ENCODE peak calls at places on chromosomes 11 and 22, in five cellular contexts. One of them, this sample, is unnamed.

GRCh38 chr22:47095395-47096122 is 333.1 kb downstream of the TBC1D22A start:
- DNase-seq in GM18507: no peak
- DNase-seq in tibial nerve: no peak
- DNase-seq in neural crest cell: no peak
- DNase-seq in HCEC 1CT: no peak
- DNase-seq in this sample: peak

GRCh38 chr11:30432716-30433115 is 109.8 kb downstream of the ARL14EP start:
- DNase-seq in GM18507: no peak
- DNase-seq in tibial nerve: no peak
- DNase-seq in neural crest cell: no peak
- DNase-seq in HCEC 1CT: no peak
- DNase-seq in this sample: no peak

GRCh38 chr11:8373519-8374432 is 110.1 kb upstream of the LMO1 start:
- DNase-seq in GM18507: no peak
- DNase-seq in tibial nerve: no peak
- DNase-seq in neural crest cell: no peak
- DNase-seq in HCEC 1CT: no peak
- DNase-seq in this sample: no peak

GRCh38 chr22:37186228-37186996 is 1.6 kb downstream of the C1QTNF6 start:
- DNase-seq in GM18507: no peak
- DNase-seq in tibial nerve: peak
- DNase-seq in neural crest cell: no peak
- DNase-seq in HCEC 1CT: peak
- DNase-seq in this sample: peak

GRCh38 chr11:122205036-122205435 is 89.0 kb upstream of the BLID start:
- DNase-seq in GM18507: no peak
- DNase-seq in tibial nerve: no peak
- DNase-seq in neural crest cell: no peak
- DNase-seq in HCEC 1CT: no peak
- DNase-seq in this sample: no peak

GRCh38 chr11:67666676-67667489 is 7.5 kb downstream of the ALDH3B2 start:
- DNase-seq in GM18507: no peak
- DNase-seq in tibial nerve: no peak
- DNase-seq in neural crest cell: no peak
- DNase-seq in HCEC 1CT: no peak
- DNase-seq in this sample: no peak

GRCh38 chr22:44828193-44828592 is 75.8 kb downstream of the ARHGAP8 start:
- DNase-seq in GM18507: peak
- DNase-seq in tibial nerve: no peak
- DNase-seq in neural crest cell: peak
- DNase-seq in HCEC 1CT: no peak
- DNase-seq in this sample: peak

GRCh38 chr11:20782771-20783170 is 113.4 kb downstream of the NELL1 start:
- DNase-seq in GM18507: no peak
- DNase-seq in tibial nerve: no peak
- DNase-seq in neural crest cell: no peak
- DNase-seq in HCEC 1CT: no peak
- DNase-seq in this sample: no peak

GRCh38 chr22:36856792-36857135 is 4.0 kb upstream of the NCF4 start:
- DNase-seq in GM18507: no peak
- DNase-seq in tibial nerve: no peak
- DNase-seq in neural crest cell: no peak
- DNase-seq in HCEC 1CT: no peak
- DNase-seq in this sample: no peak

GRCh38 chr11:1478544-1478943 is 8.0 kb downstream of the MOB2 start:
- DNase-seq in GM18507: no peak
- DNase-seq in tibial nerve: no peak
- DNase-seq in neural crest cell: no peak
- DNase-seq in HCEC 1CT: no peak
- DNase-seq in this sample: no peak

GRCh38 chr22:30381250-30381649 is 6.0 kb downstream of the RNF215 start:
- DNase-seq in GM18507: no peak
- DNase-seq in tibial nerve: no peak
- DNase-seq in neural crest cell: no peak
- DNase-seq in HCEC 1CT: no peak
- DNase-seq in this sample: no peak

GRCh38 chr22:31692186-31692886 is 30.3 kb upstream of the PISD start:
- DNase-seq in GM18507: no peak
- DNase-seq in tibial nerve: no peak
- DNase-seq in neural crest cell: no peak
- DNase-seq in HCEC 1CT: peak
- DNase-seq in this sample: peak

GRCh38 chr22:34001701-34002466 is 81.6 kb upstream of the LARGE1 start:
- DNase-seq in GM18507: no peak
- DNase-seq in tibial nerve: no peak
- DNase-seq in neural crest cell: no peak
- DNase-seq in HCEC 1CT: no peak
- DNase-seq in this sample: no peak

GRCh38 chr11:118628861-118629549 is 21.6 kb downstream of the PHLDB1 start:
- DNase-seq in GM18507: no peak
- DNase-seq in tibial nerve: no peak
- DNase-seq in neural crest cell: no peak
- DNase-seq in HCEC 1CT: no peak
- DNase-seq in this sample: no peak

GRCh38 chr22:23829845-23830372 is 8.9 kb downstream of the DERL3 start:
- DNase-seq in GM18507: no peak
- DNase-seq in tibial nerve: no peak
- DNase-seq in neural crest cell: no peak
- DNase-seq in HCEC 1CT: peak
- DNase-seq in this sample: peak

GRCh38 chr11:73521621-73522020 is 76.3 kb downstream of the FAM168A start:
- DNase-seq in GM18507: no peak
- DNase-seq in tibial nerve: no peak
- DNase-seq in neural crest cell: no peak
- DNase-seq in HCEC 1CT: peak
- DNase-seq in this sample: peak

GRCh38 chr11:69280451-69280850 is 13.5 kb upstream of the MYEOV start:
- DNase-seq in GM18507: no peak
- DNase-seq in tibial nerve: no peak
- DNase-seq in neural crest cell: no peak
- DNase-seq in HCEC 1CT: peak
- DNase-seq in this sample: peak

GRCh38 chr11:65493367-65494176 is 5.3 kb upstream of the MALAT1 start:
- DNase-seq in GM18507: no peak
- DNase-seq in tibial nerve: peak
- DNase-seq in neural crest cell: no peak
- DNase-seq in HCEC 1CT: peak
- DNase-seq in this sample: peak

GRCh38 chr11:44596541-44597276 is 31.2 kb downstream of the CD82 start:
- DNase-seq in GM18507: no peak
- DNase-seq in tibial nerve: no peak
- DNase-seq in neural crest cell: no peak
- DNase-seq in HCEC 1CT: no peak
- DNase-seq in this sample: no peak

GRCh38 chr22:31627223-31627731 is 34.7 kb downstream of the PISD start:
- DNase-seq in GM18507: no peak
- DNase-seq in tibial nerve: no peak
- DNase-seq in neural crest cell: no peak
- DNase-seq in HCEC 1CT: no peak
- DNase-seq in this sample: no peak

GRCh38 chr11:133951484-133952198 is 5.1 kb downstream of the IGSF9B start:
- DNase-seq in GM18507: no peak
- DNase-seq in tibial nerve: no peak
- DNase-seq in neural crest cell: no peak
- DNase-seq in HCEC 1CT: no peak
- DNase-seq in this sample: no peak

GRCh38 chr11:93481696-93482095 is 61.5 kb downstream of the SMCO4 start:
- DNase-seq in GM18507: no peak
- DNase-seq in tibial nerve: no peak
- DNase-seq in neural crest cell: no peak
- DNase-seq in HCEC 1CT: no peak
- DNase-seq in this sample: no peak